ENCODE peak calls at places on chromosomes 5 and 9, in five cellular contexts. B is heart left ventricle, N is dorsolateral prefrontal cortex, S is A549, Z is GM12865. F is an unnamed sample.

GRCh38 chr5:91119941-91120850 is 262.9 kb downstream of the ARRDC3 start:
- DNase-seq in N (no peak), B (peak; percentile 25), S (no peak), Z (no peak), F (no peak)

GRCh38 chr5:109689740-109690455 is at the start of gene MAN2A1:
- DNase-seq in B (peak; percentile 78), N (peak; percentile 56), Z (peak; percentile 88), S (peak; percentile 51), F (peak; percentile 70)

GRCh38 chr5:170631471-170632195 is 127.8 kb downstream of the KCNIP1 start:
- DNase-seq in Z (no peak), N (peak; percentile 39), S (peak; percentile 74), B (peak; percentile 35), F (no peak)

GRCh38 chr5:158698768-158699167 is 400.9 kb downstream of the EBF1 start:
- DNase-seq in B (no peak), Z (no peak), S (no peak), N (no peak), F (no peak)

GRCh38 chr5:131096774-131097695 is 68.0 kb downstream of the HINT1 start:
- DNase-seq in N (no peak), B (no peak), S (no peak), Z (no peak), F (no peak)

GRCh38 chr9:97768731-97769130 is 71.6 kb upstream of the XPA start:
- DNase-seq in N (no peak), B (no peak), S (no peak), Z (no peak), F (no peak)

GRCh38 chr5:172688735-172689572 is 47.9 kb downstream of the NEURL1B start:
- DNase-seq in N (no peak), Z (peak; percentile 24), B (peak; percentile 50), S (no peak), F (no peak)

GRCh38 chr5:95217351-95217750 is 67.5 kb downstream of the MCTP1 start:
- DNase-seq in S (no peak), B (no peak), Z (no peak), N (no peak), F (no peak)

GRCh38 chr5:180628211-180628610 is 21.2 kb downstream of the FLT4 start:
- DNase-seq in N (no peak), B (no peak), S (no peak), Z (no peak), F (no peak)

GRCh38 chr5:4773827-4774317 is 366.3 kb upstream of the ADAMTS16 start:
- DNase-seq in Z (no peak), B (no peak), S (no peak), N (no peak), F (no peak)

GRCh38 chr9:17783227-17783626 is 204.4 kb downstream of the SH3GL2 start:
- DNase-seq in N (no peak), Z (no peak), B (no peak), S (no peak), F (no peak)

GRCh38 chr5:86011937-86012336 is 605.8 kb upstream of the COX7C start:
- DNase-seq in Z (no peak), N (no peak), S (no peak), B (no peak), F (no peak)

GRCh38 chr9:15622596-15622995 is 69.8 kb downstream of the CCDC171 start:
- DNase-seq in N (no peak), B (no peak), S (no peak), Z (peak; percentile 11), F (no peak)

GRCh38 chr5:84383816-84384603 is 670 bp downstream of the EDIL3 start:
- DNase-seq in S (no peak), B (peak; percentile 36), Z (no peak), N (peak; percentile 66), F (no peak)

GRCh38 chr9:130689937-130690700 is 3.5 kb upstream of the EXOSC2 start:
- DNase-seq in Z (peak; percentile 84), N (no peak), B (peak; percentile 49), S (peak; percentile 93), F (peak; percentile 87)

GRCh38 chr9:110847661-110848060 is 179.1 kb downstream of the MUSK start:
- DNase-seq in S (no peak), B (no peak), N (no peak), Z (no peak), F (no peak)

GRCh38 chr9:119768266-119768665 is 399.0 kb upstream of the BRINP1 start:
- DNase-seq in N (no peak), S (no peak), Z (no peak), B (no peak), F (no peak)
- TF ChIP-seq CTCF in N (no peak), S (no peak), Z (no peak), B (no peak), F (no peak)

GRCh38 chr5:436641-436975 is 6.4 kb upstream of the EXOC3 start:
- DNase-seq in S (no peak), B (no peak), Z (no peak), N (no peak), F (no peak)
- TF ChIP-seq CTCF in S (peak; percentile 6), B (no peak), Z (no peak), N (no peak), F (no peak)

GRCh38 chr9:19033015-19033414 is at the start of gene SAXO1:
- DNase-seq in B (no peak), N (no peak), Z (no peak), S (no peak), F (no peak)

GRCh38 chr9:19032411-19032810 is 598 bp downstream of the SAXO1 start:
- DNase-seq in N (no peak), B (no peak), S (no peak), Z (no peak), F (no peak)

GRCh38 chr9:19030899-19031298 is 2.1 kb downstream of the SAXO1 start:
- DNase-seq in B (no peak), Z (no peak), S (no peak), N (no peak), F (no peak)

GRCh38 chr9:19036611-19037010 is 3.6 kb upstream of the SAXO1 start:
- DNase-seq in Z (no peak), B (no peak), S (no peak), N (no peak), F (no peak)
- TF ChIP-seq CTCF in Z (peak; percentile 9), B (no peak), S (no peak), N (no peak), F (no peak)

GRCh38 chr5:160266752-160267345 is 37.5 kb downstream of the FABP6 start:
- DNase-seq in N (no peak), S (no peak), B (no peak), Z (no peak), F (no peak)
- TF ChIP-seq CTCF in N (no peak), S (no peak), B (no peak), Z (no peak), F (no peak)

DNA sequence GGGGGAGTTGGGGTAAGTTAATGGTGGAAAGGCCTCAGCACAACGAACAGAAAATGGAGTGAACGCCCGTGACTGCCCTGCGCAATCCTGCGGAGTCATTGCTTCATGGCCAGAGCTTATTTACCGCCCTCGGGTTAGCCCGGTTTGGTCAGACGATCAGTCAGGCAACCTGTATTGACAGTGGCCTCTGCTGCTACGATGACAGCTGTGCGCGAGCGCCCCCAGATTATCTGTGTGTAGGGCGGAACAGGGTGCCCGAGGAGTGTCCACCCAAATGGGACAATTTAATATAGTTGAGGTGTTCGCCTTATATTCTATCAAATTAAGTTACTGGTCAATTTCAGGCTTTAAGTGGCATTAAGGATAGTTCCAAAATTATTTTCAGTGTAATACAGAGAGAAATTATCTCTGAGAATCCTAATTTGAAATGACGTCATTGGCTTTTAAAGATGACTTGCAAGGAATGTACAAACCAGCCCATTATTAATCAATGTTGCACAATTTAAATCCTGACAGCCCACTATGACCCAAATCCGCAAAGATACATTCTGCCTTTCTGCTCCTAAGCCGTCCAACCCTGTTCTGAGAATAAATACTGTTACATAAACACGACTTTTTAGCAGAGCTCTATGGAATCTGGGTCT is 879 bp upstream of the UBQLN1 start:
- DNase-seq in Z (peak; percentile 81), B (peak; percentile 75), S (peak; percentile 73), N (peak; percentile 81), F (peak; percentile 88)
- TF ChIP-seq CTCF in Z (peak; percentile 43), B (peak; percentile 38), S (peak; percentile 42), N (peak; percentile 18), F (no peak)

F was measured in right atrium auricular region.